ENCODE peak calls at places on chromosomes 5 and 9, in nine cellular contexts. One of them, this sample, is unnamed.

GRCh38 chr5:124740055-124740454 is 6.4 kb downstream of the ZNF608 start:
- DNase-seq in GM04504: no peak
- DNase-seq in mammary epithelial cell: no peak
- DNase-seq in MV-4-11: no peak
- DNase-seq in H1: no peak
- DNase-seq in posterior cingulate gyrus: no peak
- DNase-seq in brain microvascular endothelial cell: no peak
- DNase-seq in stimulated activated CD4-positive, alpha-beta T cell treated with anti-CD3 and anti-CD28 coated beads, Interleukin-4, amount 100 ng/mL, for 4 hours: no peak
- DNase-seq in HS-5: no peak
- DNase-seq in this sample: no peak

GRCh38 chr5:135246605-135246922 is 152.5 kb downstream of the MACROH2A1 start:
- DNase-seq in GM04504: no peak
- DNase-seq in mammary epithelial cell: no peak
- DNase-seq in MV-4-11: no peak
- DNase-seq in H1: no peak
- DNase-seq in posterior cingulate gyrus: peak; percentile 88
- DNase-seq in brain microvascular endothelial cell: no peak
- DNase-seq in stimulated activated CD4-positive, alpha-beta T cell treated with anti-CD3 and anti-CD28 coated beads, Interleukin-4, amount 100 ng/mL, for 4 hours: no peak
- DNase-seq in HS-5: no peak
- DNase-seq in this sample: no peak

GRCh38 chr5:137086289-137086838 is 412.8 kb downstream of the SPOCK1 start:
- DNase-seq in GM04504: no peak
- DNase-seq in mammary epithelial cell: no peak
- DNase-seq in MV-4-11: no peak
- DNase-seq in H1: no peak
- DNase-seq in posterior cingulate gyrus: no peak
- DNase-seq in brain microvascular endothelial cell: no peak
- DNase-seq in stimulated activated CD4-positive, alpha-beta T cell treated with anti-CD3 and anti-CD28 coated beads, Interleukin-4, amount 100 ng/mL, for 4 hours: no peak
- DNase-seq in HS-5: no peak
- DNase-seq in this sample: no peak

GRCh38 chr5:156096259-156096658 is 230.7 kb upstream of the SGCD start:
- DNase-seq in GM04504: peak; percentile 57
- DNase-seq in mammary epithelial cell: no peak
- DNase-seq in MV-4-11: no peak
- DNase-seq in H1: no peak
- DNase-seq in posterior cingulate gyrus: no peak
- DNase-seq in brain microvascular endothelial cell: no peak
- DNase-seq in stimulated activated CD4-positive, alpha-beta T cell treated with anti-CD3 and anti-CD28 coated beads, Interleukin-4, amount 100 ng/mL, for 4 hours: no peak
- DNase-seq in HS-5: peak; percentile 19
- DNase-seq in this sample: peak; percentile 80

GRCh38 chr9:135045264-135046155 is 42.0 kb upstream of the OLFM1 start:
- DNase-seq in GM04504: no peak
- DNase-seq in mammary epithelial cell: no peak
- DNase-seq in MV-4-11: no peak
- DNase-seq in H1: no peak
- DNase-seq in posterior cingulate gyrus: peak; percentile 83
- DNase-seq in brain microvascular endothelial cell: no peak
- DNase-seq in stimulated activated CD4-positive, alpha-beta T cell treated with anti-CD3 and anti-CD28 coated beads, Interleukin-4, amount 100 ng/mL, for 4 hours: no peak
- DNase-seq in HS-5: no peak
- DNase-seq in this sample: no peak

GRCh38 chr9:106771618-106772017 is 91.3 kb upstream of the ZNF462 start:
- DNase-seq in GM04504: no peak
- DNase-seq in mammary epithelial cell: no peak
- DNase-seq in MV-4-11: no peak
- DNase-seq in H1: no peak
- DNase-seq in posterior cingulate gyrus: peak; percentile 74
- DNase-seq in brain microvascular endothelial cell: no peak
- DNase-seq in stimulated activated CD4-positive, alpha-beta T cell treated with anti-CD3 and anti-CD28 coated beads, Interleukin-4, amount 100 ng/mL, for 4 hours: no peak
- DNase-seq in HS-5: no peak
- DNase-seq in this sample: no peak

GRCh38 chr9:6109571-6109970 is 94.1 kb upstream of the RANBP6 start:
- DNase-seq in GM04504: no peak
- DNase-seq in mammary epithelial cell: peak; percentile 47
- DNase-seq in MV-4-11: no peak
- DNase-seq in H1: no peak
- DNase-seq in posterior cingulate gyrus: no peak
- DNase-seq in brain microvascular endothelial cell: no peak
- DNase-seq in stimulated activated CD4-positive, alpha-beta T cell treated with anti-CD3 and anti-CD28 coated beads, Interleukin-4, amount 100 ng/mL, for 4 hours: no peak
- DNase-seq in HS-5: no peak
- DNase-seq in this sample: no peak

GRCh38 chr9:95007470-95007869 is 281.0 kb downstream of the AOPEP start:
- DNase-seq in GM04504: no peak
- DNase-seq in mammary epithelial cell: peak; percentile 76
- DNase-seq in MV-4-11: no peak
- DNase-seq in H1: no peak
- DNase-seq in posterior cingulate gyrus: no peak
- DNase-seq in brain microvascular endothelial cell: no peak
- DNase-seq in stimulated activated CD4-positive, alpha-beta T cell treated with anti-CD3 and anti-CD28 coated beads, Interleukin-4, amount 100 ng/mL, for 4 hours: no peak
- DNase-seq in HS-5: no peak
- DNase-seq in this sample: no peak

GRCh38 chr9:135605238-135605781 is 34.0 kb downstream of the GLT6D1 start:
- DNase-seq in GM04504: no peak
- DNase-seq in mammary epithelial cell: no peak
- DNase-seq in MV-4-11: no peak
- DNase-seq in H1: no peak
- DNase-seq in posterior cingulate gyrus: peak; percentile 87
- DNase-seq in brain microvascular endothelial cell: no peak
- DNase-seq in stimulated activated CD4-positive, alpha-beta T cell treated with anti-CD3 and anti-CD28 coated beads, Interleukin-4, amount 100 ng/mL, for 4 hours: no peak
- DNase-seq in HS-5: no peak
- DNase-seq in this sample: no peak

GRCh38 chr5:168334161-168335094 is 43.0 kb downstream of the WWC1 start:
- DNase-seq in GM04504: no peak
- DNase-seq in mammary epithelial cell: no peak
- DNase-seq in MV-4-11: no peak
- DNase-seq in H1: peak; percentile 81
- DNase-seq in posterior cingulate gyrus: peak; percentile 95
- DNase-seq in brain microvascular endothelial cell: peak; percentile 47
- DNase-seq in stimulated activated CD4-positive, alpha-beta T cell treated with anti-CD3 and anti-CD28 coated beads, Interleukin-4, amount 100 ng/mL, for 4 hours: no peak
- DNase-seq in HS-5: no peak
- DNase-seq in this sample: peak; percentile 64

GRCh38 chr9:136740971-136741884 is 1.5 kb downstream of the LCN10 start:
- DNase-seq in GM04504: no peak
- DNase-seq in mammary epithelial cell: no peak
- DNase-seq in MV-4-11: no peak
- DNase-seq in H1: no peak
- DNase-seq in posterior cingulate gyrus: no peak
- DNase-seq in brain microvascular endothelial cell: no peak
- DNase-seq in stimulated activated CD4-positive, alpha-beta T cell treated with anti-CD3 and anti-CD28 coated beads, Interleukin-4, amount 100 ng/mL, for 4 hours: no peak
- DNase-seq in HS-5: no peak
- DNase-seq in this sample: no peak

GRCh38 chr5:90809695-90810094 is 251.1 kb downstream of the ADGRV1 start:
- DNase-seq in GM04504: no peak
- DNase-seq in mammary epithelial cell: no peak
- DNase-seq in MV-4-11: no peak
- DNase-seq in H1: no peak
- DNase-seq in posterior cingulate gyrus: no peak
- DNase-seq in brain microvascular endothelial cell: no peak
- DNase-seq in stimulated activated CD4-positive, alpha-beta T cell treated with anti-CD3 and anti-CD28 coated beads, Interleukin-4, amount 100 ng/mL, for 4 hours: no peak
- DNase-seq in HS-5: no peak
- DNase-seq in this sample: no peak

GRCh38 chr5:180396931-180397330 is 43.8 kb upstream of the GFPT2 start:
- DNase-seq in GM04504: no peak
- DNase-seq in mammary epithelial cell: no peak
- DNase-seq in MV-4-11: no peak
- DNase-seq in H1: no peak
- DNase-seq in posterior cingulate gyrus: peak; percentile 82
- DNase-seq in brain microvascular endothelial cell: no peak
- DNase-seq in stimulated activated CD4-positive, alpha-beta T cell treated with anti-CD3 and anti-CD28 coated beads, Interleukin-4, amount 100 ng/mL, for 4 hours: no peak
- DNase-seq in HS-5: no peak
- DNase-seq in this sample: no peak

GRCh38 chr5:39211773-39212172 is 7.6 kb downstream of the FYB1 start:
- DNase-seq in GM04504: no peak
- DNase-seq in mammary epithelial cell: no peak
- DNase-seq in MV-4-11: peak; percentile 74
- DNase-seq in H1: no peak
- DNase-seq in posterior cingulate gyrus: no peak
- DNase-seq in brain microvascular endothelial cell: no peak
- DNase-seq in stimulated activated CD4-positive, alpha-beta T cell treated with anti-CD3 and anti-CD28 coated beads, Interleukin-4, amount 100 ng/mL, for 4 hours: no peak
- DNase-seq in HS-5: no peak
- DNase-seq in this sample: no peak

GRCh38 chr5:132054031-132054696 is 6.3 kb upstream of the IL3 start:
- DNase-seq in GM04504: no peak
- DNase-seq in mammary epithelial cell: no peak
- DNase-seq in MV-4-11: no peak
- DNase-seq in H1: no peak
- DNase-seq in posterior cingulate gyrus: peak; percentile 70
- DNase-seq in brain microvascular endothelial cell: no peak
- DNase-seq in stimulated activated CD4-positive, alpha-beta T cell treated with anti-CD3 and anti-CD28 coated beads, Interleukin-4, amount 100 ng/mL, for 4 hours: no peak
- DNase-seq in HS-5: no peak
- DNase-seq in this sample: no peak

GRCh38 chr5:149039501-149039900 is 23.4 kb downstream of the SH3TC2 start:
- DNase-seq in GM04504: no peak
- DNase-seq in mammary epithelial cell: no peak
- DNase-seq in MV-4-11: peak; percentile 87
- DNase-seq in H1: no peak
- DNase-seq in posterior cingulate gyrus: no peak
- DNase-seq in brain microvascular endothelial cell: no peak
- DNase-seq in stimulated activated CD4-positive, alpha-beta T cell treated with anti-CD3 and anti-CD28 coated beads, Interleukin-4, amount 100 ng/mL, for 4 hours: no peak
- DNase-seq in HS-5: no peak
- DNase-seq in this sample: no peak

GRCh38 chr9:71120439-71121247 is 778 bp downstream of the TRPM3 start:
- DNase-seq in GM04504: no peak
- DNase-seq in mammary epithelial cell: no peak
- DNase-seq in MV-4-11: no peak
- DNase-seq in H1: peak; percentile 38
- DNase-seq in posterior cingulate gyrus: no peak
- DNase-seq in brain microvascular endothelial cell: no peak
- DNase-seq in stimulated activated CD4-positive, alpha-beta T cell treated with anti-CD3 and anti-CD28 coated beads, Interleukin-4, amount 100 ng/mL, for 4 hours: no peak
- DNase-seq in HS-5: no peak
- DNase-seq in this sample: no peak

GRCh38 chr5:10853144-10853543 is 92.1 kb upstream of the DAP start:
- DNase-seq in GM04504: no peak
- DNase-seq in mammary epithelial cell: no peak
- DNase-seq in MV-4-11: no peak
- DNase-seq in H1: no peak
- DNase-seq in posterior cingulate gyrus: no peak
- DNase-seq in brain microvascular endothelial cell: no peak
- DNase-seq in stimulated activated CD4-positive, alpha-beta T cell treated with anti-CD3 and anti-CD28 coated beads, Interleukin-4, amount 100 ng/mL, for 4 hours: no peak
- DNase-seq in HS-5: no peak
- DNase-seq in this sample: no peak

GRCh38 chr5:143776951-143777350 is 35.0 kb upstream of the HMHB1 start:
- DNase-seq in GM04504: peak; percentile 66
- DNase-seq in mammary epithelial cell: no peak
- DNase-seq in MV-4-11: no peak
- DNase-seq in H1: no peak
- DNase-seq in posterior cingulate gyrus: no peak
- DNase-seq in brain microvascular endothelial cell: no peak
- DNase-seq in stimulated activated CD4-positive, alpha-beta T cell treated with anti-CD3 and anti-CD28 coated beads, Interleukin-4, amount 100 ng/mL, for 4 hours: no peak
- DNase-seq in HS-5: no peak
- DNase-seq in this sample: no peak

GRCh38 chr5:175566697-175567096 is 88.3 kb downstream of the SFXN1 start:
- DNase-seq in GM04504: no peak
- DNase-seq in mammary epithelial cell: no peak
- DNase-seq in MV-4-11: no peak
- DNase-seq in H1: no peak
- DNase-seq in posterior cingulate gyrus: no peak
- DNase-seq in brain microvascular endothelial cell: no peak
- DNase-seq in stimulated activated CD4-positive, alpha-beta T cell treated with anti-CD3 and anti-CD28 coated beads, Interleukin-4, amount 100 ng/mL, for 4 hours: no peak
- DNase-seq in HS-5: no peak
- DNase-seq in this sample: no peak

GRCh38 chr5:10289353-10289752 is 18.3 kb downstream of the CMBL start:
- DNase-seq in GM04504: no peak
- DNase-seq in mammary epithelial cell: no peak
- DNase-seq in MV-4-11: peak; percentile 50
- DNase-seq in H1: no peak
- DNase-seq in posterior cingulate gyrus: no peak
- DNase-seq in brain microvascular endothelial cell: no peak
- DNase-seq in stimulated activated CD4-positive, alpha-beta T cell treated with anti-CD3 and anti-CD28 coated beads, Interleukin-4, amount 100 ng/mL, for 4 hours: no peak
- DNase-seq in HS-5: no peak
- DNase-seq in this sample: no peak

GRCh38 chr9:109459423-109459822 is 38.7 kb downstream of the PTPN3 start:
- DNase-seq in GM04504: no peak
- DNase-seq in mammary epithelial cell: no peak
- DNase-seq in MV-4-11: no peak
- DNase-seq in H1: no peak
- DNase-seq in posterior cingulate gyrus: no peak
- DNase-seq in brain microvascular endothelial cell: no peak
- DNase-seq in stimulated activated CD4-positive, alpha-beta T cell treated with anti-CD3 and anti-CD28 coated beads, Interleukin-4, amount 100 ng/mL, for 4 hours: no peak
- DNase-seq in HS-5: no peak
- DNase-seq in this sample: no peak

GRCh38 chr5:14156611-14157493 is 13.7 kb downstream of the TRIO start:
- DNase-seq in GM04504: peak; percentile 91
- DNase-seq in mammary epithelial cell: peak; percentile 94
- DNase-seq in MV-4-11: peak; percentile 82
- DNase-seq in H1: no peak
- DNase-seq in posterior cingulate gyrus: no peak
- DNase-seq in brain microvascular endothelial cell: peak; percentile 97
- DNase-seq in stimulated activated CD4-positive, alpha-beta T cell treated with anti-CD3 and anti-CD28 coated beads, Interleukin-4, amount 100 ng/mL, for 4 hours: no peak
- DNase-seq in HS-5: peak; percentile 99
- DNase-seq in this sample: peak; percentile 93

GRCh38 chr5:69450116-69450515 is 35.2 kb downstream of the MARVELD2 start:
- DNase-seq in GM04504: peak; percentile 59
- DNase-seq in mammary epithelial cell: peak; percentile 97
- DNase-seq in MV-4-11: peak; percentile 28
- DNase-seq in H1: no peak
- DNase-seq in posterior cingulate gyrus: no peak
- DNase-seq in brain microvascular endothelial cell: peak; percentile 86
- DNase-seq in stimulated activated CD4-positive, alpha-beta T cell treated with anti-CD3 and anti-CD28 coated beads, Interleukin-4, amount 100 ng/mL, for 4 hours: no peak
- DNase-seq in HS-5: peak; percentile 90
- DNase-seq in this sample: peak; percentile 70

GRCh38 chr5:119275146-119275872 is 80.5 kb upstream of the TNFAIP8 start:
- DNase-seq in GM04504: no peak
- DNase-seq in mammary epithelial cell: peak; percentile 80
- DNase-seq in MV-4-11: peak; percentile 65
- DNase-seq in H1: no peak
- DNase-seq in posterior cingulate gyrus: no peak
- DNase-seq in brain microvascular endothelial cell: peak; percentile 20
- DNase-seq in stimulated activated CD4-positive, alpha-beta T cell treated with anti-CD3 and anti-CD28 coated beads, Interleukin-4, amount 100 ng/mL, for 4 hours: no peak
- DNase-seq in HS-5: no peak
- DNase-seq in this sample: no peak

GRCh38 chr5:116492016-116492623 is 82.5 kb downstream of the SEMA6A start:
- DNase-seq in GM04504: peak; percentile 79
- DNase-seq in mammary epithelial cell: peak; percentile 90
- DNase-seq in MV-4-11: peak; percentile 95
- DNase-seq in H1: no peak
- DNase-seq in posterior cingulate gyrus: no peak
- DNase-seq in brain microvascular endothelial cell: peak; percentile 95
- DNase-seq in stimulated activated CD4-positive, alpha-beta T cell treated with anti-CD3 and anti-CD28 coated beads, Interleukin-4, amount 100 ng/mL, for 4 hours: no peak
- DNase-seq in HS-5: peak; percentile 82
- DNase-seq in this sample: peak; percentile 71

GRCh38 chr9:76519027-76519835 is 60.2 kb downstream of the GCNT1 start:
- DNase-seq in GM04504: no peak
- DNase-seq in mammary epithelial cell: peak; percentile 78
- DNase-seq in MV-4-11: no peak
- DNase-seq in H1: no peak
- DNase-seq in posterior cingulate gyrus: no peak
- DNase-seq in brain microvascular endothelial cell: peak; percentile 30
- DNase-seq in stimulated activated CD4-positive, alpha-beta T cell treated with anti-CD3 and anti-CD28 coated beads, Interleukin-4, amount 100 ng/mL, for 4 hours: no peak
- DNase-seq in HS-5: no peak
- DNase-seq in this sample: no peak

GRCh38 chr5:43482490-43483064 is 1.1 kb downstream of the TMEM267 start:
- DNase-seq in GM04504: peak; percentile 3
- DNase-seq in mammary epithelial cell: peak; percentile 10
- DNase-seq in MV-4-11: no peak
- DNase-seq in H1: no peak
- DNase-seq in posterior cingulate gyrus: no peak
- DNase-seq in brain microvascular endothelial cell: peak; percentile 17
- DNase-seq in stimulated activated CD4-positive, alpha-beta T cell treated with anti-CD3 and anti-CD28 coated beads, Interleukin-4, amount 100 ng/mL, for 4 hours: no peak
- DNase-seq in HS-5: peak; percentile 39
- DNase-seq in this sample: peak; percentile 11

GRCh38 chr9:33186457-33187168 is 19.5 kb upstream of the B4GALT1 start:
- DNase-seq in GM04504: no peak
- DNase-seq in mammary epithelial cell: peak; percentile 77
- DNase-seq in MV-4-11: no peak
- DNase-seq in H1: no peak
- DNase-seq in posterior cingulate gyrus: no peak
- DNase-seq in brain microvascular endothelial cell: no peak
- DNase-seq in stimulated activated CD4-positive, alpha-beta T cell treated with anti-CD3 and anti-CD28 coated beads, Interleukin-4, amount 100 ng/mL, for 4 hours: no peak
- DNase-seq in HS-5: no peak
- DNase-seq in this sample: no peak

GRCh38 chr9:137783521-137783920 is 94.1 kb upstream of the CACNA1B start:
- DNase-seq in GM04504: no peak
- DNase-seq in mammary epithelial cell: no peak
- DNase-seq in MV-4-11: no peak
- DNase-seq in H1: no peak
- DNase-seq in posterior cingulate gyrus: no peak
- DNase-seq in brain microvascular endothelial cell: no peak
- DNase-seq in stimulated activated CD4-positive, alpha-beta T cell treated with anti-CD3 and anti-CD28 coated beads, Interleukin-4, amount 100 ng/mL, for 4 hours: no peak
- DNase-seq in HS-5: no peak
- DNase-seq in this sample: no peak

GRCh38 chr5:135567661-135568060 is 11.1 kb downstream of the CXCL14 start:
- DNase-seq in GM04504: no peak
- DNase-seq in mammary epithelial cell: no peak
- DNase-seq in MV-4-11: no peak
- DNase-seq in H1: no peak
- DNase-seq in posterior cingulate gyrus: no peak
- DNase-seq in brain microvascular endothelial cell: peak; percentile 12
- DNase-seq in stimulated activated CD4-positive, alpha-beta T cell treated with anti-CD3 and anti-CD28 coated beads, Interleukin-4, amount 100 ng/mL, for 4 hours: no peak
- DNase-seq in HS-5: no peak
- DNase-seq in this sample: no peak

This sample was measured in GM04503.